ENCODE peak calls at places on chromosome 19, in eight cellular contexts. One of them, this sample, is unnamed.

GRCh38 chr19:47094557-47095517 is 18.7 kb downstream of the ZC3H4 start:
- DNase-seq in AG04450: no peak
- DNase-seq in choroid plexus epithelial cell: peak
- DNase-seq in fibroblast of lung: no peak
- DNase-seq in stomach: peak
- DNase-seq in CD8-positive, alpha-beta T cell: peak
- DNase-seq in A549: no peak
- DNase-seq in endodermal cell: peak
- DNase-seq in this sample: peak

GRCh38 chr19:4403005-4403761 is 743 bp downstream of the CHAF1A start:
- DNase-seq in AG04450: no peak
- DNase-seq in choroid plexus epithelial cell: no peak
- DNase-seq in fibroblast of lung: no peak
- DNase-seq in stomach: no peak
- DNase-seq in CD8-positive, alpha-beta T cell: no peak
- DNase-seq in A549: no peak
- DNase-seq in endodermal cell: peak
- DNase-seq in this sample: no peak

GRCh38 chr19:12065100-12065538 is 588 bp downstream of the ZNF844 start:
- DNase-seq in AG04450: no peak
- DNase-seq in choroid plexus epithelial cell: peak
- DNase-seq in fibroblast of lung: peak
- DNase-seq in stomach: no peak
- DNase-seq in CD8-positive, alpha-beta T cell: peak
- DNase-seq in A549: no peak
- DNase-seq in endodermal cell: no peak
- DNase-seq in this sample: peak

GRCh38 chr19:5104871-5105351 is 136.0 kb downstream of the KDM4B start:
- DNase-seq in AG04450: no peak
- DNase-seq in choroid plexus epithelial cell: no peak
- DNase-seq in fibroblast of lung: no peak
- DNase-seq in stomach: no peak
- DNase-seq in CD8-positive, alpha-beta T cell: no peak
- DNase-seq in A549: no peak
- DNase-seq in endodermal cell: no peak
- DNase-seq in this sample: peak

GRCh38 chr19:10102787-10103236 is 334 bp upstream of the ANGPTL6 start:
- DNase-seq in AG04450: no peak
- DNase-seq in choroid plexus epithelial cell: no peak
- DNase-seq in fibroblast of lung: no peak
- DNase-seq in stomach: no peak
- DNase-seq in CD8-positive, alpha-beta T cell: no peak
- DNase-seq in A549: no peak
- DNase-seq in endodermal cell: no peak
- DNase-seq in this sample: no peak

GRCh38 chr19:2537544-2537943 is 61.6 kb downstream of the GADD45B start:
- DNase-seq in AG04450: no peak
- DNase-seq in choroid plexus epithelial cell: no peak
- DNase-seq in fibroblast of lung: no peak
- DNase-seq in stomach: no peak
- DNase-seq in CD8-positive, alpha-beta T cell: no peak
- DNase-seq in A549: no peak
- DNase-seq in endodermal cell: no peak
- DNase-seq in this sample: no peak

GRCh38 chr19:5147074-5147970 is 178.4 kb downstream of the KDM4B start:
- DNase-seq in AG04450: no peak
- DNase-seq in choroid plexus epithelial cell: no peak
- DNase-seq in fibroblast of lung: no peak
- DNase-seq in stomach: no peak
- DNase-seq in CD8-positive, alpha-beta T cell: no peak
- DNase-seq in A549: no peak
- DNase-seq in endodermal cell: no peak
- DNase-seq in this sample: no peak

GRCh38 chr19:21638776-21639175 is 128.6 kb downstream of the ZNF100 start:
- DNase-seq in AG04450: no peak
- DNase-seq in choroid plexus epithelial cell: no peak
- DNase-seq in fibroblast of lung: no peak
- DNase-seq in stomach: no peak
- DNase-seq in CD8-positive, alpha-beta T cell: no peak
- DNase-seq in A549: no peak
- DNase-seq in endodermal cell: no peak
- DNase-seq in this sample: no peak

GRCh38 chr19:43799502-43800142 is 2.6 kb downstream of the LYPD5 start:
- DNase-seq in AG04450: no peak
- DNase-seq in choroid plexus epithelial cell: no peak
- DNase-seq in fibroblast of lung: no peak
- DNase-seq in stomach: no peak
- DNase-seq in CD8-positive, alpha-beta T cell: no peak
- DNase-seq in A549: no peak
- DNase-seq in endodermal cell: peak
- DNase-seq in this sample: peak

GRCh38 chr19:43798026-43798545 is 4.2 kb downstream of the LYPD5 start:
- DNase-seq in AG04450: no peak
- DNase-seq in choroid plexus epithelial cell: no peak
- DNase-seq in fibroblast of lung: no peak
- DNase-seq in stomach: no peak
- DNase-seq in CD8-positive, alpha-beta T cell: no peak
- DNase-seq in A549: no peak
- DNase-seq in endodermal cell: no peak
- DNase-seq in this sample: no peak

GRCh38 chr19:43797556-43797955 is 4.7 kb downstream of the LYPD5 start:
- DNase-seq in AG04450: no peak
- DNase-seq in choroid plexus epithelial cell: no peak
- DNase-seq in fibroblast of lung: no peak
- DNase-seq in stomach: no peak
- DNase-seq in CD8-positive, alpha-beta T cell: no peak
- DNase-seq in A549: no peak
- DNase-seq in endodermal cell: no peak
- DNase-seq in this sample: no peak

GRCh38 chr19:43797118-43797517 is 5.1 kb downstream of the LYPD5 start:
- DNase-seq in AG04450: no peak
- DNase-seq in choroid plexus epithelial cell: no peak
- DNase-seq in fibroblast of lung: no peak
- DNase-seq in stomach: no peak
- DNase-seq in CD8-positive, alpha-beta T cell: no peak
- DNase-seq in A549: no peak
- DNase-seq in endodermal cell: no peak
- DNase-seq in this sample: no peak

DNA sequence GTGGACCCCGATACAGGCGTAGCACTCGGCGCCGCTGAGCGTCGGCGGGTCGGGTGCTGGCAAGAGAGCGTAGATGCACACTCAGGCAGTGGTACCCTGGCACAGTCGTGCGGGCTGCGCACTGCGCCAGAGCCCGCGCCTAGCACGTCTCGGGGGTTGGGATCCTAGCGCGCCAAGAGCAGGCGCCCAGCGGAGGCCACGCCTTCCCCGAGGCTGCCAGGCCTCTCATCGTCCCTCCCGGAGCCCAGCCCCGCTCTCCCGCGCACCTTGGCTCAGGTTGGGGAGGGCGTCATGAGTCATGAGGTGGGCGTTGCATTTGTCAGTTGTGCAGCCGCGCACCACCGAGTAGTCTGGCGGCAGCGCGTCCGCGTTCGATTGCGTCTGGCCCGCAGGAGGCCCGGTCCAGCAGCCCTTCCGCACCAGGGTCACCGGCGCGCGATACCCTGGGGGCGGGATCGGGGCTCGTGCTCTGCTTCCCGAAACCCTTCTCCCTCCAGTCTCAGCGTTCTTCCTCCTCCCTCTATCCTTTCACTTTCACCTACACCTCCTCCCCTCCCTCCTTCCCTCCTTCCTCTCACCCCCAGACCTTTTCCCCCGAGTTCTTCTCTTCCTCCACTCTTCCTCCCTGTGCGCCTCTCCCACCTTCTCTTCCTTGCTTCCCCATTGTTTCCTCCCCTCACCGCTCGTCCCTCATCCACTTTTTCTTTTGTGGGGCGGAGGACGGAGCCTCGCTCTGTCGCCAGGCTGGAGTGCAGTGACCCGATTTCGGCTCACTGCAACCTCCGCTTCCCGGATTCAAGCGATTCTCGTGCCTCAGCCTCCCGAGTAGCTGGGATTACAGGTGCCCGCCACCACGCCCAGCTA is 3.5 kb downstream of the LYPD5 start:
- DNase-seq in AG04450: no peak
- DNase-seq in choroid plexus epithelial cell: no peak
- DNase-seq in fibroblast of lung: no peak
- DNase-seq in stomach: peak
- DNase-seq in CD8-positive, alpha-beta T cell: peak
- DNase-seq in A549: no peak
- DNase-seq in endodermal cell: peak
- DNase-seq in this sample: peak
- H3K4me3 ChIP-seq in AG04450: peak
- H3K4me3 ChIP-seq in choroid plexus epithelial cell: peak
- H3K4me3 ChIP-seq in fibroblast of lung: peak
- H3K4me3 ChIP-seq in stomach: peak
- H3K4me3 ChIP-seq in CD8-positive, alpha-beta T cell: peak
- H3K4me3 ChIP-seq in A549: peak
- H3K4me3 ChIP-seq in endodermal cell: peak
- H3K4me3 ChIP-seq in this sample: peak

GRCh38 chr19:29664753-29665214 is 477 bp upstream of the PLEKHF1 start:
- DNase-seq in AG04450: no peak
- DNase-seq in choroid plexus epithelial cell: no peak
- DNase-seq in fibroblast of lung: no peak
- DNase-seq in stomach: no peak
- DNase-seq in CD8-positive, alpha-beta T cell: no peak
- DNase-seq in A549: no peak
- DNase-seq in endodermal cell: no peak
- DNase-seq in this sample: no peak

GRCh38 chr19:29662604-29663404 is 2.5 kb upstream of the PLEKHF1 start:
- DNase-seq in AG04450: peak
- DNase-seq in choroid plexus epithelial cell: peak
- DNase-seq in fibroblast of lung: peak
- DNase-seq in stomach: peak
- DNase-seq in CD8-positive, alpha-beta T cell: no peak
- DNase-seq in A549: no peak
- DNase-seq in endodermal cell: no peak
- DNase-seq in this sample: peak

GRCh38 chr19:29662278-29662603 is 3.0 kb upstream of the PLEKHF1 start:
- DNase-seq in AG04450: no peak
- DNase-seq in choroid plexus epithelial cell: no peak
- DNase-seq in fibroblast of lung: no peak
- DNase-seq in stomach: no peak
- DNase-seq in CD8-positive, alpha-beta T cell: no peak
- DNase-seq in A549: no peak
- DNase-seq in endodermal cell: no peak
- DNase-seq in this sample: no peak

GRCh38 chr19:29665215-29665825 is at the start of gene PLEKHF1:
- DNase-seq in AG04450: no peak
- DNase-seq in choroid plexus epithelial cell: peak
- DNase-seq in fibroblast of lung: peak
- DNase-seq in stomach: peak
- DNase-seq in CD8-positive, alpha-beta T cell: peak
- DNase-seq in A549: peak
- DNase-seq in endodermal cell: peak
- DNase-seq in this sample: peak

GRCh38 chr19:29663861-29664752 is 1.2 kb upstream of the PLEKHF1 start:
- DNase-seq in AG04450: no peak
- DNase-seq in choroid plexus epithelial cell: peak
- DNase-seq in fibroblast of lung: no peak
- DNase-seq in stomach: no peak
- DNase-seq in CD8-positive, alpha-beta T cell: no peak
- DNase-seq in A549: no peak
- DNase-seq in endodermal cell: no peak
- DNase-seq in this sample: no peak
- H3K4me3 ChIP-seq in AG04450: no peak
- H3K4me3 ChIP-seq in choroid plexus epithelial cell: no peak
- H3K4me3 ChIP-seq in fibroblast of lung: no peak
- H3K4me3 ChIP-seq in stomach: no peak
- H3K4me3 ChIP-seq in CD8-positive, alpha-beta T cell: peak
- H3K4me3 ChIP-seq in A549: no peak
- H3K4me3 ChIP-seq in endodermal cell: no peak
- H3K4me3 ChIP-seq in this sample: no peak

DNA sequence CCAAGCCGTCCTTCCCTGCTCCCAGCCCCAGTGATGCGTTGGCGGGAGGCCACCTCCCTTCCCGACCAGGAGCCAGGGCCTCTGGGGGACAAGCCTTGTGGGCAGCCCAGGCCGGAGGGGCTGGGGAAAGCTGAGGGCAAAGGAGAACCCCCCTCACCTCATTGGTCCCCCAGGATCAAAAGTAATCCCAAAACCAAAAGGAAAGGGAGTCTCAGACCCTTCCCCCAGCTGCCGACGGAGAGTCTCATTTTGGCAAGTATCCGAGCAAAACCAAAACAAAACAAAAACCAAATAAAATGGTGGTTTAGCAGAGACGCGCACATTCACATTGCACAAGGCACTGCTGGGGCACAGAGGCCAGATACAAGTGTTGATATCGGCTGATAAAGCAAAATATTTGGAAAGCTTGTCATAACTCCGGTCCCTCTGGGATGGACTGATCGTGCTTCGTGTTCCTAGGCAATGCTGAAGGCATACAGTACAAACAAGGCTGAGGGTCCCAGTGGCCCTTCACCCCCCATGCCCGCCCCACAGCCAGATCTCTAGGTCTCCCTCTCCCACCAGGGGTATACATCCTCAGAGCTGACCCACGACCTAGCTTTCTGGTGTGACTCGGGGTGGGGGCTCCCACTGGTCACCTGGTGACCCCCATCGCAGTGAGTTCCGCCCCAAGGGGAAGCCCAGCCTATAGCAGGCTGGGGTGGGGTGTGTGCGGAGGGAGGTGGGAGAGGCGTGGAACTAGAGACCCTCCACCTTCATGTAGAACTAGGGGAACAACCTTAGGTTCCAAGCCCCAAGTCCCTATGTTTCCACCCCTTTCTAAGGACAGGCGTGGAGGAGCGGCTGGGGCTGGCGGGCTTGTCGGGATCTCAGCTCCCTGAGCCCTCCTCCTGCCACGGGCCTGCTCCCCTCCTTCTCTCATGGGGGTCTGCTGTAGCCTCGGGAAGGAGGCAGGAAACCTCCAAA is 2.0 kb downstream of the CEBPA start:
- DNase-seq in AG04450: no peak
- DNase-seq in choroid plexus epithelial cell: no peak
- DNase-seq in fibroblast of lung: no peak
- DNase-seq in stomach: peak
- DNase-seq in CD8-positive, alpha-beta T cell: no peak
- DNase-seq in A549: no peak
- DNase-seq in endodermal cell: no peak
- DNase-seq in this sample: no peak
- H3K4me3 ChIP-seq in AG04450: no peak
- H3K4me3 ChIP-seq in choroid plexus epithelial cell: no peak
- H3K4me3 ChIP-seq in fibroblast of lung: no peak
- H3K4me3 ChIP-seq in stomach: peak
- H3K4me3 ChIP-seq in CD8-positive, alpha-beta T cell: no peak
- H3K4me3 ChIP-seq in A549: no peak
- H3K4me3 ChIP-seq in endodermal cell: no peak
- H3K4me3 ChIP-seq in this sample: peak

DNA sequence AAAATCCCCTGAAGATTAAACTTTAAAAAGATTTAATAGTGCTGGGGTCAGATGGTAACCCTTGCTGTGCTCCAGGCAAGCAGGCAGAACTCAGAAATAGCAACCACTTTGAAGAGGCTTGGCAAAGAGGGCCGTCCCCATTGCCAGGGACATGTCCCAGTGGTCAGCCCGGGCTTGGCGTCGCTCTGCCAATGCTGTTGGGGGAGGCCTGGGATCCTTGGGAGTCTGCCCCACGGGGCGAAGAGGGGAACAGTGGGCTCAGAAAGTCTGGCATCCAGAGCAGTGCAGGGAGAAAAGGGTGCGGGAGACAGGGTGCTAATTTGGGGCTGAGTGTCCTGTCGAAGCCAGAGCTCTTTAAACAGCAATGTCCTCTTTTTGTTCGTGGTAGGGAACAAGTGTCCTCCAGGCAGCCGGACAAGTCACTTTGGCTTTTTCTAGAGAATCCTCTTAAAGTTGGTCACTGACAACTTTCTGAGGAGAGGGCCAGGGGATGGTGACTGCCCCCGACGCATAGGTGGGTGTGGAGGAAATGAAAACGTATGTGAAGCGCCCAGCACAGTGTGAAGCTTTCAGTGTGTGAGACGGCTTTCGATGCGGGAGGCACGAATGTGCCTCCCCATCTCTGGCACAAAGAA is 46.0 kb upstream of the ZNF536 start:
- DNase-seq in AG04450: no peak
- DNase-seq in choroid plexus epithelial cell: no peak
- DNase-seq in fibroblast of lung: no peak
- DNase-seq in stomach: no peak
- DNase-seq in CD8-positive, alpha-beta T cell: no peak
- DNase-seq in A549: no peak
- DNase-seq in endodermal cell: peak
- DNase-seq in this sample: no peak
- H3K4me3 ChIP-seq in AG04450: no peak
- H3K4me3 ChIP-seq in choroid plexus epithelial cell: no peak
- H3K4me3 ChIP-seq in fibroblast of lung: no peak
- H3K4me3 ChIP-seq in stomach: no peak
- H3K4me3 ChIP-seq in CD8-positive, alpha-beta T cell: no peak
- H3K4me3 ChIP-seq in A549: no peak
- H3K4me3 ChIP-seq in endodermal cell: no peak
- H3K4me3 ChIP-seq in this sample: no peak